ENCODE peak calls at places on chromosome 21, in nine cellular contexts. V is AG04450; R is B cell; C is effector CD8-positive, alpha-beta T cell; Y is substantia nigra; X is fibroblast of mammary gland; I is epithelial cell of esophagus; J is cerebellar nuclear complex; Q is neural progenitor cell. L is an unnamed sample.

GRCh38 chr21:35753308-35753707 is 307.0 kb downstream of the SETD4 start:
- DNase-seq in Q (peak; percentile 46), R (no peak), I (no peak), X (no peak), J (no peak), C (no peak), V (no peak), Y (no peak), L (no peak)

GRCh38 chr21:25862596-25862995 is 127.8 kb downstream of the GABPA start:
- DNase-seq in V (no peak), X (peak; percentile 47), I (peak; percentile 66), Q (peak; percentile 32), J (no peak), R (no peak), C (no peak), Y (no peak), L (no peak)

GRCh38 chr21:35051287-35051818 is 2.3 kb upstream of the RUNX1 start:
- DNase-seq in I (peak; percentile 83), R (peak; percentile 82), X (peak; percentile 69), V (no peak), Q (peak; percentile 87), J (no peak), Y (peak; percentile 18), C (peak; percentile 56), L (peak; percentile 90)

GRCh38 chr21:28602581-28602980 is 390.1 kb downstream of the LTN1 start:
- DNase-seq in J (no peak), X (no peak), I (no peak), Q (no peak), C (no peak), V (no peak), R (no peak), Y (no peak), L (no peak)

GRCh38 chr21:26717146-26717739 is 128.0 kb downstream of the ADAMTS1 start:
- DNase-seq in Q (no peak), X (peak; percentile 31), J (no peak), V (no peak), I (peak; percentile 23), C (no peak), R (no peak), Y (no peak), L (peak; percentile 38)

GRCh38 chr21:43623588-43623987 is 35.7 kb downstream of the HSF2BP start:
- DNase-seq in Q (no peak), I (no peak), V (no peak), Y (no peak), R (no peak), J (no peak), X (no peak), C (no peak), L (peak; percentile 71)

GRCh38 chr21:34919406-34919805 is 129.7 kb downstream of the RUNX1 start:
- DNase-seq in Q (no peak), C (no peak), I (no peak), Y (no peak), X (no peak), R (no peak), V (no peak), J (no peak), L (no peak)

GRCh38 chr21:44872568-44873355 is 728 bp downstream of the PTTG1IP start:
- DNase-seq in Y (no peak), J (no peak), C (no peak), R (no peak), Q (peak; percentile 79), V (no peak), X (peak; percentile 23), I (peak; percentile 24), L (peak; percentile 83)

GRCh38 chr21:42703173-42703908 is 49.9 kb downstream of the PDE9A start:
- DNase-seq in V (no peak), R (no peak), Q (no peak), C (no peak), X (no peak), I (no peak), Y (no peak), J (no peak), L (peak; percentile 42)

GRCh38 chr21:46599251-46599572 is 5.7 kb downstream of the S100B start:
- DNase-seq in Y (no peak), Q (peak; percentile 66), V (peak; percentile 70), I (no peak), J (no peak), R (no peak), C (no peak), X (peak; percentile 76), L (peak; percentile 94)

GRCh38 chr21:20997633-20998455 is at the start of gene NCAM2:
- DNase-seq in Y (peak; percentile 16), I (peak; percentile 57), V (peak; percentile 60), C (peak; percentile 27), X (peak; percentile 66), J (no peak), Q (peak; percentile 95), R (no peak), L (peak; percentile 92)

GRCh38 chr21:38769253-38769780 is 36.4 kb upstream of the ETS2 start:
- DNase-seq in Q (peak; percentile 26), Y (no peak), V (peak; percentile 81), R (no peak), C (no peak), I (no peak), J (no peak), X (peak; percentile 40), L (peak; percentile 71)

GRCh38 chr21:33071878-33072306 is 2.0 kb downstream of the OLIG1 start:
- DNase-seq in Q (peak; percentile 59), X (peak; percentile 8), R (no peak), I (peak; percentile 8), C (no peak), Y (no peak), V (no peak), J (no peak), L (no peak)

L was measured in osteoblast.